ENCODE peak calls at places on chromosomes 5 and 9, in seven cellular contexts. R is CD4-positive, CD25-positive, alpha-beta regulatory T cell; Q is dorsolateral prefrontal cortex; Y is T follicular helper cell; W is A549; P is GM13976; C is astrocyte of the spinal cord. D is an unnamed sample.

GRCh38 chr5:136062563-136063274 is 33.9 kb downstream of the TGFBI start:
- DNase-seq in R (peak), Q (no peak), Y (no peak), W (peak), P (peak), C (no peak), D (no peak)

GRCh38 chr5:17713301-17713700 is 79.0 kb downstream of the TAF11L14 start:
- DNase-seq in R (no peak), Q (no peak), Y (no peak), W (peak), P (no peak), C (no peak), D (no peak)

GRCh38 chr9:69943146-69943545 is 100.5 kb upstream of the MAMDC2 start:
- DNase-seq in R (no peak), Q (no peak), Y (no peak), W (no peak), P (no peak), C (no peak), D (no peak)

GRCh38 chr5:122163151-122164069 is 34.1 kb downstream of the ZNF474 start:
- DNase-seq in R (no peak), Q (no peak), Y (no peak), W (peak), P (no peak), C (peak), D (no peak)

GRCh38 chr5:131986161-131986912 is 25.1 kb downstream of the ACSL6 start:
- DNase-seq in R (no peak), Q (peak), Y (no peak), W (no peak), P (no peak), C (no peak), D (no peak)

GRCh38 chr5:53170748-53171349 is 61.3 kb upstream of the MOCS2 start:
- DNase-seq in R (no peak), Q (no peak), Y (no peak), W (peak), P (peak), C (peak), D (peak)

GRCh38 chr5:160467555-160468418 is 46.1 kb downstream of the PTTG1 start:
- DNase-seq in R (peak), Q (no peak), Y (peak), W (peak), P (peak), C (peak), D (no peak)

GRCh38 chr5:55993013-55993412 is 1.8 kb downstream of the IL6ST start:
- DNase-seq in R (no peak), Q (no peak), Y (no peak), W (no peak), P (no peak), C (no peak), D (peak)

GRCh38 chr9:137524597-137525317 is 25.4 kb downstream of the PNPLA7 start:
- DNase-seq in R (no peak), Q (no peak), Y (no peak), W (no peak), P (no peak), C (no peak), D (no peak)

GRCh38 chr5:34534237-34535108 is 121.7 kb upstream of the RAI14 start:
- DNase-seq in R (no peak), Q (no peak), Y (no peak), W (no peak), P (peak), C (peak), D (no peak)

GRCh38 chr5:41418220-41419031 is 92.0 kb downstream of the PLCXD3 start:
- DNase-seq in R (no peak), Q (no peak), Y (no peak), W (no peak), P (no peak), C (peak), D (no peak)

GRCh38 chr5:113693205-113693553 is 179.7 kb downstream of the YTHDC2 start:
- DNase-seq in R (no peak), Q (no peak), Y (no peak), W (no peak), P (no peak), C (no peak), D (peak)

GRCh38 chr5:109656829-109657228 is 32.9 kb upstream of the MAN2A1 start:
- DNase-seq in R (peak), Q (peak), Y (peak), W (no peak), P (no peak), C (peak), D (no peak)

GRCh38 chr5:171310816-171311697 is 2.0 kb downstream of the TLX3 start:
- DNase-seq in R (no peak), Q (no peak), Y (no peak), W (no peak), P (peak), C (peak), D (no peak)

GRCh38 chr5:172697123-172698121 is 56.4 kb downstream of the NEURL1B start:
- DNase-seq in R (peak), Q (peak), Y (peak), W (peak), P (peak), C (peak), D (peak)

GRCh38 chr9:32886021-32886420 is 102.7 kb downstream of the TMEM215 start:
- DNase-seq in R (no peak), Q (no peak), Y (no peak), W (no peak), P (no peak), C (peak), D (no peak)

GRCh38 chr5:154849791-154850201 is 607 bp downstream of the FAXDC2 start:
- DNase-seq in R (no peak), Q (no peak), Y (no peak), W (no peak), P (no peak), C (no peak), D (no peak)

GRCh38 chr9:69590241-69590640 is 81.9 kb downstream of the APBA1 start:
- DNase-seq in R (no peak), Q (peak), Y (no peak), W (no peak), P (no peak), C (no peak), D (peak)

GRCh38 chr5:43854697-43855292 is 251.8 kb downstream of the NNT start:
- DNase-seq in R (no peak), Q (no peak), Y (no peak), W (no peak), P (no peak), C (no peak), D (no peak)

GRCh38 chr9:37027582-37028424 is 6.3 kb downstream of the PAX5 start:
- DNase-seq in R (peak), Q (peak), Y (peak), W (peak), P (peak), C (peak), D (peak)

D was measured in hippocampal formation.